ENCODE peak calls at places on chromosomes 4 and X, in seven cellular contexts. Z is NCI-H1048, A is brain microvascular endothelial cell, Y is H9, D is GM03348, K is neuronal stem cell, C is IMR-90. Q is an unnamed sample.

GRCh38 chr4:2290974-2291704 is 29.2 kb upstream of the MXD4 start:
- DNase-seq in D (no peak), K (no peak), Y (no peak), A (no peak), Z (no peak), C (no peak), Q (no peak)

GRCh38 chr4:183142566-183143545 is 43.8 kb downstream of the WWC2 start:
- DNase-seq in Y (no peak), C (peak), D (peak), K (no peak), A (no peak), Z (peak), Q (no peak)

GRCh38 chr4:122798101-122798500 is 28.5 kb upstream of the FGF2 start:
- DNase-seq in Z (peak), Y (peak), K (peak), C (peak), A (peak), D (peak), Q (peak)

GRCh38 chrX:13863326-13863725 is 46.4 kb upstream of the GPM6B start:
- DNase-seq in D (no peak), Z (no peak), C (no peak), Y (no peak), K (no peak), A (peak), Q (no peak)

GRCh38 chrX:112968351-112969133 is 127.9 kb upstream of the AMOT start:
- DNase-seq in C (no peak), Z (no peak), A (no peak), D (peak), Y (no peak), K (no peak), Q (no peak)

GRCh38 chr4:76782837-76783236 is 115.1 kb downstream of the SOWAHB start:
- DNase-seq in D (peak), Z (no peak), Y (no peak), C (peak), K (no peak), A (peak), Q (peak)

GRCh38 chr4:138114434-138114833 is 127.7 kb downstream of the SLC7A11 start:
- DNase-seq in D (no peak), C (peak), A (no peak), Y (no peak), Z (no peak), K (no peak), Q (no peak)

GRCh38 chrX:71909956-71910355 is 689 bp upstream of the NHSL2 start:
- DNase-seq in Z (no peak), Y (peak), K (peak), D (peak), A (no peak), C (no peak), Q (no peak)

GRCh38 chr4:2626231-2626630 is 89.8 kb downstream of the FAM193A start:
- DNase-seq in Z (no peak), D (no peak), K (no peak), C (no peak), Y (no peak), A (no peak), Q (no peak)

GRCh38 chr4:89489338-89489771 is 181.8 kb upstream of the GPRIN3 start:
- DNase-seq in Z (no peak), K (no peak), D (no peak), Y (peak), A (no peak), C (no peak), Q (no peak)

GRCh38 chr4:13527983-13528822 is 16.1 kb downstream of the NKX3-2 start:
- DNase-seq in K (no peak), Z (no peak), C (no peak), D (peak), Y (no peak), A (no peak), Q (no peak)

GRCh38 chr4:55348436-55348835 is 2.4 kb downstream of the SRD5A3 start:
- DNase-seq in D (no peak), C (peak), Z (no peak), A (no peak), Y (no peak), K (no peak), Q (no peak)

GRCh38 chr4:39631700-39632079 is 7.0 kb downstream of the SMIM14 start:
- DNase-seq in Y (no peak), A (no peak), K (no peak), Z (no peak), C (no peak), D (no peak), Q (no peak)

GRCh38 chr4:100421356-100421978 is 96.4 kb downstream of the EMCN start:
- DNase-seq in Y (no peak), C (peak), D (peak), Z (no peak), K (peak), A (peak), Q (no peak)

GRCh38 chrX:47030339-47030738 is 47.9 kb upstream of the RGN start:
- DNase-seq in Z (peak), C (peak), A (peak), Y (no peak), K (peak), D (peak), Q (peak)

GRCh38 chr4:95087657-95088455 is 330.1 kb downstream of the BMPR1B start:
- DNase-seq in C (peak), D (no peak), Z (no peak), K (no peak), Y (no peak), A (no peak), Q (no peak)

GRCh38 chrX:71859637-71860036 is 51.0 kb upstream of the NHSL2 start:
- DNase-seq in K (peak), Y (no peak), D (peak), C (peak), Z (no peak), A (peak), Q (no peak)

GRCh38 chrX:110044531-110045249 is 41.8 kb downstream of the TMEM164 start:
- DNase-seq in C (no peak), Z (no peak), D (no peak), Y (no peak), K (no peak), A (no peak), Q (no peak)

GRCh38 chr4:55396305-55397023 is 707 bp downstream of the TMEM165 start:
- DNase-seq in K (peak), C (peak), Y (peak), D (peak), Z (no peak), A (no peak), Q (no peak)

GRCh38 chr4:5892321-5893012 is 419 bp downstream of the CRMP1 start:
- DNase-seq in C (no peak), Y (no peak), A (no peak), Z (no peak), K (no peak), D (no peak), Q (no peak)

GRCh38 chr4:1568855-1569460 is 115.2 kb downstream of the FAM53A start:
- DNase-seq in A (no peak), C (no peak), Y (no peak), Z (no peak), D (no peak), K (no peak), Q (no peak)

GRCh38 chrX:23317799-23318724 is 16.6 kb upstream of the PTCHD1 start:
- DNase-seq in A (peak), C (no peak), Z (no peak), Y (peak), K (no peak), D (peak), Q (no peak)

GRCh38 chrX:132676102-132676501 is 187.3 kb upstream of the MBNL3 start:
- DNase-seq in Z (no peak), A (no peak), Y (no peak), D (no peak), K (no peak), C (no peak), Q (no peak)

GRCh38 chrX:33188286-33188685 is 23.1 kb downstream of the DMD start:
- DNase-seq in Z (no peak), C (no peak), D (no peak), Y (peak), K (no peak), A (no peak), Q (no peak)

GRCh38 chrX:132216283-132216682 is 3.0 kb downstream of the RAP2C start:
- DNase-seq in D (no peak), K (no peak), A (no peak), Y (no peak), C (no peak), Z (no peak), Q (no peak)

GRCh38 chr4:6271701-6272465 is 2.2 kb downstream of the WFS1 start:
- DNase-seq in D (no peak), Z (no peak), A (no peak), C (no peak), K (no peak), Y (no peak), Q (no peak)

GRCh38 chrX:1388651-1389050 is 3.3 kb downstream of the SLC25A6 start:
- DNase-seq in Y (no peak), C (no peak), A (no peak), K (no peak), Z (no peak), D (no peak), Q (no peak)